ENCODE peak calls at places on chromosome 18, in six cellular contexts. M is upper lobe of right lung, Z is right cardiac atrium, X is gastrocnemius medialis, K is lower lobe of right lung, R is GM12878. O is an unnamed sample.

GRCh38 chr18:59546164-59546563 is 151.1 kb downstream of the CCBE1 start:
- ATAC-seq in M (no peak), Z (peak; percentile 72), X (no peak), K (no peak), R (peak; percentile 48), O (no peak)

GRCh38 chr18:72869786-72870185 is 2.0 kb upstream of the NETO1 start:
- ATAC-seq in M (no peak), Z (no peak), X (no peak), K (no peak), R (no peak), O (peak; percentile 3)

GRCh38 chr18:12308386-12309100 is 502 bp downstream of the TUBB6 start:
- ATAC-seq in M (peak; percentile 82), Z (peak; percentile 89), X (peak; percentile 83), K (peak; percentile 86), R (peak; percentile 77), O (peak; percentile 86)

GRCh38 chr18:79949571-79950439 is 1.6 kb downstream of the SLC66A2 start:
- ATAC-seq in M (peak; percentile 13), Z (peak; percentile 15), X (no peak), K (no peak), R (peak; percentile 27), O (no peak)

GRCh38 chr18:3869848-3870247 is 419.9 kb downstream of the TGIF1 start:
- ATAC-seq in M (peak; percentile 91), Z (peak; percentile 64), X (no peak), K (peak; percentile 71), R (peak; percentile 44), O (peak; percentile 31)

GRCh38 chr18:31100598-31101147 is 1.5 kb downstream of the DSC2 start:
- ATAC-seq in M (peak; percentile 40), Z (peak; percentile 66), X (no peak), K (peak; percentile 46), R (no peak), O (no peak)

GRCh38 chr18:10032331-10032979 is 118.6 kb downstream of the VAPA start:
- ATAC-seq in M (peak; percentile 70), Z (peak; percentile 77), X (no peak), K (peak; percentile 37), R (no peak), O (peak; percentile 44)

GRCh38 chr18:670456-670996 is 13.1 kb downstream of the TYMS start:
- ATAC-seq in M (peak; percentile 22), Z (no peak), X (no peak), K (no peak), R (no peak), O (no peak)

GRCh38 chr18:50973367-50974126 is 5.7 kb downstream of the ELAC1 start:
- ATAC-seq in M (peak; percentile 73), Z (peak; percentile 69), X (peak; percentile 95), K (peak; percentile 47), R (peak; percentile 28), O (no peak)

GRCh38 chr18:62571037-62571436 is 48.2 kb downstream of the ZCCHC2 start:
- ATAC-seq in M (no peak), Z (no peak), X (no peak), K (no peak), R (peak; percentile 63), O (no peak)

GRCh38 chr18:79326413-79327198 is 69.1 kb upstream of the NFATC1 start:
- ATAC-seq in M (no peak), Z (no peak), X (peak; percentile 70), K (peak; percentile 19), R (no peak), O (no peak)

DNA sequence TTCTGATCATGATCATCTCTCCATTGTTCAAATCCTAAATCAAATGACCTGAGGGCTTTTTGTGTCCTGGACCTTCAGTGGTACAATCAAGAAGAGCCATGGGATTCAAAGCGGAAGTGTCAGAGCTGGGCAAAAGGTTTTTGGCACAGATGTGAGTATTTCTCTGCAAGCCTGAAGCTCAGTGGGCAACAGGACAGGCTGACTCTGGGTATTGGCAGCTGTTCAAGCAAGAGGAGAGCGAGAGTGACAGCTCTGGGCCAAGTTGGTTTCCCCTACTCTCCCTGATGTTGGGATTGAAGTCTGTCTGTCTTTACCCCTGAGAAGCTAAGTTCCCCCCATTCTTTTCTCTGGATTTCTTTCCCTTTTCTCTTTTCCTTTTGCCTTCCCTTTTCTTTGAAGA is 33.3 kb downstream of the DSEL start:
- ATAC-seq in M (no peak), Z (no peak), X (no peak), K (no peak), R (no peak), O (no peak)
- H3K4me3 ChIP-seq in M (no peak overlapping the region), Z (no peak overlapping the region), X (no peak overlapping the region), K (no peak overlapping the region), R (no peak overlapping the region), O (no peak overlapping the region)

DNA sequence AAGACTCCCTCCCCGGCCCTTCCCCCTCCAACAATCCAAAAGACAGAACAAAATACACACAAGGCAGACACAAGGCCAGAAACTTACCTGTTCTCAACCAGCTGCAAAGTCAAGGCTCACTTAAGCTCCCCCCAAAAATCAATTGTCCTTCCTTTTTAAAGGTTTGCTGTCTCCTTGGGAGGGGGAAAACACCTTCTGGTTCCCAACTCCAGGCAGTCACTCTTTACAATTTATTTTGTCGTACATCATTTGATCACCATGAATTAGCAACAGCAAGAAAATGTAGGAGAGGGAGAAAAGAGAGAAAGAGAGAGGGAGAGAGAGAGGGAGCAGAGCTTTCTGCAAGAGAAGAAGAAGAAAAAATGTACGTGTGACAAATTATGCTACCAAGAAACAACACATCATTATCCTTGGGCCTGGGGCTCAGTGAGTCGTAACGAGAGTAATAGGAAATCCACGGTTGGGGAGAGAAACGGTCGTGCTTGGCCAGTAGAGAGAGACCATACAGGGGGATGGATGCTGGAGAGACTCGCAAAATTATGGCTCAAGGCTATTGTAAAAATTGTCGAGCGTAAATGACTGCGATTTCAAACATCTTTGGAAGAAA is at the start of gene KLHL14:
- ATAC-seq in M (no peak), Z (no peak), X (no peak), K (no peak), R (peak; percentile 31), O (no peak)
- H3K27me3 ChIP-seq in M (peaks cover 28% of the 10 kb centered on the region), Z (no peaks in the 10 kb centered on the region), X (peaks cover 47% of the 10 kb centered on the region), K (peaks cover 31% of the 10 kb centered on the region), R (peaks cover 15% of the 10 kb centered on the region), O (peaks cover 51% of the 10 kb centered on the region)

DNA sequence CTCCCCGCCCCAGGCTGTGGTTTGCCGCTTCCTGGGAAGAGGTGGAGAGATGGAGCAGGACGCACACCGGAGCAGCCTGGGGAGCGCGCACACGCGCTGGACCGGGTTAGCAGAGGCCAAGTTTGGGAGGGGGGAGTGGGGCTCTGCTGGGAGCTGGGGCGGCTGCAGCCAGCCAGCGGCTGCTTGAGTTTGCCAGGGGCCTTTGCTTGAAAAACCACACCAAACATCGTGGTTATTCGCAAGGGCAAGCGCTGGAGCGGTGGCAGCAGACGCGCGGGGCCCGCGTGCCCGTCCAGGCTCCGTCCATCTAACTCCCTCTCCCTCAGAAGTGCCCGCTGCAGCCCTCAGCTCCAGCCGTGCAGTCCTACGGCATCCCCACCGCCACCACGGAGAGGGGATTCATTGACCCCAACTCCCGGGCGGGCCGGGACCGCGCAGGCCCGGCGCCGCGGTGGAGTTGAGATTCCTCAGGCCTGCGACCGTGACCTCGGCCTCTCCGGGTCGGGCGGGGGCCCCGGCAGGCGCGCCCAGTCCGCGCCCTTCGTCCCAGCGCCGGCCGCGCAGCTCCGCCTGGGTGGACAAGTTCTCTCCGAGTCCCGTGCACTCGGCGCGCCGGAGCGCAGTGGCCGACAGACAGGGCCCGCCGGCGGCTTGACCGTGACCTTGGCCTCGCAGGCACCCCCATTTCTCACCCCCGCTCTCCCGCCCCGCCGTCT is 4.5 kb downstream of the PTGR3 start:
- ATAC-seq in M (no peak), Z (peak; percentile 31), X (no peak), K (no peak), R (peak; percentile 11), O (no peak)
- H3K4me3 ChIP-seq in M (peak overlapping the region; percentile 45), Z (peak overlapping the region; percentile 45), X (peak overlapping the region; percentile 37), K (peak overlapping the region; percentile 54), R (peak overlapping the region; percentile 57), O (peak overlapping the region; percentile 77)

GRCh38 chr18:8849696-8850095 is 144.3 kb downstream of the MTCL1 start:
- ATAC-seq in M (no peak), Z (no peak), X (no peak), K (no peak), R (no peak), O (no peak)
- H3K27me3 ChIP-seq in M (no peaks in the 10 kb centered on the region), Z (no peaks in the 10 kb centered on the region), X (no peaks in the 10 kb centered on the region), K (no peaks in the 10 kb centered on the region), R (peaks cover 1% of the 10 kb centered on the region), O (no peaks in the 10 kb centered on the region)